ENCODE peak calls at places on chromosomes 1 and 21, in four cellular contexts. C is C1 segment of cervical spinal cord, N is endothelial cell, A is kidney glomerular epithelial cell. I is an unnamed sample.

GRCh38 chr1:204709021-204709420 is 23.5 kb upstream of the LRRN2 start:
- DNase-seq in C (no peak), N (no peak), A (no peak), I (no peak)

GRCh38 chr1:58874757-58875755 is 91.2 kb upstream of the JUN start:
- DNase-seq in C (peak), N (no peak), A (no peak), I (no peak)

GRCh38 chr1:64019818-64020217 is 183.6 kb upstream of the UBE2U start:
- DNase-seq in C (no peak), N (no peak), A (peak), I (no peak)

GRCh38 chr1:87120779-87121178 is 206.3 kb downstream of the HS2ST1 start:
- DNase-seq in C (no peak), N (no peak), A (no peak), I (no peak)

GRCh38 chr1:163182330-163182949 is 20.3 kb downstream of the RGS5 start:
- DNase-seq in C (no peak), N (no peak), A (no peak), I (no peak)

GRCh38 chr1:31607360-31607759 is 10.1 kb upstream of the HCRTR1 start:
- DNase-seq in C (no peak), N (no peak), A (no peak), I (no peak)

GRCh38 chr1:41806472-41807155 is 112.1 kb downstream of the HIVEP3 start:
- DNase-seq in C (no peak), N (no peak), A (no peak), I (no peak)

GRCh38 chr1:207863893-207864535 is 46.9 kb downstream of the CD34 start:
- DNase-seq in C (no peak), N (no peak), A (no peak), I (no peak)

GRCh38 chr1:23848673-23849616 is 19.1 kb downstream of the FUCA1 start:
- DNase-seq in C (no peak), N (no peak), A (no peak), I (no peak)

GRCh38 chr1:25530348-25531081 is 12.9 kb upstream of the LDLRAP1 start:
- DNase-seq in C (no peak), N (no peak), A (no peak), I (no peak)

GRCh38 chr1:2557146-2558029 is 1.2 kb downstream of the TNFRSF14 start:
- DNase-seq in C (no peak), N (no peak), A (no peak), I (no peak)

GRCh38 chr21:41957991-41958766 is 4.4 kb upstream of the C2CD2 start:
- DNase-seq in C (no peak), N (no peak), A (no peak), I (peak)

GRCh38 chr1:109495738-109496137 is 1.8 kb downstream of the CYB561D1 start:
- DNase-seq in C (no peak), N (no peak), A (no peak), I (no peak)

GRCh38 chr1:165854101-165854845 is 26.9 kb downstream of the UCK2 start:
- DNase-seq in C (no peak), N (no peak), A (peak), I (peak)

GRCh38 chr1:228075801-228076271 is 6.7 kb upstream of the ARF1 start:
- DNase-seq in C (no peak), N (no peak), A (no peak), I (no peak)

GRCh38 chr1:6870571-6870970 is 85.3 kb downstream of the CAMTA1 start:
- DNase-seq in C (no peak), N (no peak), A (no peak), I (no peak)

GRCh38 chr1:43451701-43452532 is 1.8 kb downstream of the HYI start:
- DNase-seq in C (no peak), N (no peak), A (no peak), I (no peak)

GRCh38 chr1:10649484-10650201 is 146.8 kb downstream of the CASZ1 start:
- DNase-seq in C (no peak), N (no peak), A (no peak), I (no peak)

GRCh38 chr1:91383461-91383860 is 21.2 kb downstream of the HFM1 start:
- DNase-seq in C (no peak), N (no peak), A (no peak), I (no peak)

GRCh38 chr1:3454811-3455618 is 550 bp downstream of the ARHGEF16 start:
- DNase-seq in C (no peak), N (peak), A (no peak), I (no peak)

GRCh38 chr1:7421471-7422075 is 349.5 kb upstream of the VAMP3 start:
- DNase-seq in C (no peak), N (no peak), A (no peak), I (no peak)

GRCh38 chr1:86621286-86621685 is 74.4 kb downstream of the CLCA4 start:
- DNase-seq in C (no peak), N (no peak), A (no peak), I (no peak)

I was measured in epithelial cell of proximal tubule.